ENCODE peak calls at places on chromosomes 13 and 19, in four cellular contexts. V, X, F and S are unnamed samples.

GRCh38 chr19:15072930-15073647 is 8.9 kb upstream of the OR1I1 start:
- DNase-seq in V (no peak), X (peak), F (no peak), S (no peak)

GRCh38 chr19:10093295-10094186 is 7.4 kb downstream of the SHFL start:
- DNase-seq in V (peak), X (peak), F (no peak), S (peak)

GRCh38 chr19:30360378-30361106 is 11.6 kb upstream of the ZNF536 start:
- DNase-seq in V (peak), X (peak), F (no peak), S (no peak)

GRCh38 chr19:17441241-17442135 is 7.0 kb downstream of the TMEM221 start:
- DNase-seq in V (no peak), X (peak), F (peak), S (no peak)

GRCh38 chr19:2253106-2254051 is 2.8 kb downstream of the JSRP1 start:
- DNase-seq in V (no peak), X (peak), F (peak), S (peak)

GRCh38 chr19:45112111-45112827 is 19.3 kb downstream of the PPP1R37 start:
- DNase-seq in V (no peak), X (no peak), F (no peak), S (no peak)

GRCh38 chr13:114095486-114095885 is 36.9 kb downstream of the RASA3 start:
- DNase-seq in V (peak), X (no peak), F (no peak), S (no peak)

GRCh38 chr19:3450796-3451411 is 29.4 kb downstream of the SMIM24 start:
- DNase-seq in V (peak), X (no peak), F (no peak), S (peak)

GRCh38 chr19:10474962-10475451 is 28.1 kb downstream of the KEAP1 start:
- DNase-seq in V (no peak), X (peak), F (no peak), S (no peak)

GRCh38 chr13:83325454-83325853 is 556.8 kb downstream of the SLITRK1 start:
- DNase-seq in V (no peak), X (peak), F (no peak), S (no peak)

GRCh38 chr13:31912641-31913401 is 118.8 kb upstream of the FRY start:
- DNase-seq in V (no peak), X (no peak), F (no peak), S (no peak)

GRCh38 chr13:37636701-37637100 is 38.1 kb upstream of the POSTN start:
- DNase-seq in V (no peak), X (no peak), F (no peak), S (no peak)